ENCODE peak calls at places on chromosome 7, in six cellular contexts. I, O, V, L, Q and B are unnamed samples. For H3K36me3, the result is how much of the 10 kb centered on the place peaks cover.

GRCh38 chr7:121305109-121305508 is 23.7 kb upstream of the WNT16 start:
- DNase-seq in Q (peak), O (no peak), V (no peak), I (no peak), L (no peak), B (no peak)

GRCh38 chr7:107039199-107039900 is 5.2 kb upstream of the PRKAR2B start:
- DNase-seq in L (no peak), O (no peak), Q (no peak), I (no peak), V (no peak), B (no peak)

GRCh38 chr7:29808075-29808786 is 1.9 kb downstream of the WIPF3 start:
- DNase-seq in V (no peak), I (no peak), Q (peak), O (no peak), L (no peak), B (no peak)

GRCh38 chr7:27147211-27148030 is at the start of gene HOXA6:
- DNase-seq in O (peak), L (peak), I (peak), Q (no peak), V (peak), B (no peak)

GRCh38 chr7:30648744-30649540 is 33.3 kb downstream of the CRHR2 start:
- DNase-seq in L (peak), I (peak), O (peak), Q (no peak), V (no peak), B (no peak)

GRCh38 chr7:104971290-104972071 is 42.5 kb upstream of the KMT2E start:
- DNase-seq in L (peak), Q (no peak), V (no peak), I (no peak), O (no peak), B (no peak)

GRCh38 chr7:143181349-143181748 is 1.9 kb upstream of the TAS2R39 start:
- DNase-seq in I (no peak), Q (no peak), V (no peak), O (no peak), L (no peak), B (no peak)

GRCh38 chr7:139871276-139871675 is 42.2 kb downstream of the TBXAS1 start:
- DNase-seq in V (no peak), I (no peak), L (no peak), Q (peak), O (no peak), B (peak)

GRCh38 chr7:127885222-127885772 is 145.9 kb downstream of the LRRC4 start:
- DNase-seq in I (no peak), V (no peak), Q (no peak), O (no peak), L (no peak), B (no peak)

GRCh38 chr7:92691578-92691977 is 101.4 kb upstream of the FAM133B start:
- DNase-seq in Q (peak), O (no peak), I (no peak), V (no peak), L (peak), B (no peak)

GRCh38 chr7:12729112-12729511 is 41.7 kb downstream of the ARL4A start:
- DNase-seq in O (no peak), I (peak), Q (peak), L (peak), V (peak), B (no peak)

GRCh38 chr7:2641406-2642393 is 9.9 kb downstream of the TTYH3 start:
- DNase-seq in Q (peak), V (peak), O (peak), L (peak), I (peak), B (peak)

GRCh38 chr7:1367501-1367900 is 91.8 kb downstream of the MICALL2 start:
- DNase-seq in V (no peak), O (no peak), I (no peak), Q (no peak), L (no peak), B (no peak)

GRCh38 chr7:93551063-93551895 is 23.2 kb downstream of the CALCR start:
- DNase-seq in O (no peak), V (no peak), L (no peak), Q (peak), I (no peak), B (no peak)

GRCh38 chr7:108454674-108455523 is 1.3 kb downstream of the NRCAM start:
- DNase-seq in O (peak), I (no peak), V (peak), Q (peak), L (no peak), B (no peak)

GRCh38 chr7:155198901-155199845 is 98.5 kb upstream of the INSIG1 start:
- DNase-seq in V (no peak), L (no peak), Q (peak), I (no peak), O (no peak), B (no peak)

GRCh38 chr7:106139253-106140251 is 27.4 kb upstream of the SYPL1 start:
- DNase-seq in L (no peak), Q (peak), I (peak), O (no peak), V (no peak), B (no peak)

GRCh38 chr7:2633538-2634264 is 1.9 kb downstream of the TTYH3 start:
- DNase-seq in V (no peak), O (peak), L (no peak), I (peak), Q (peak), B (peak)

GRCh38 chr7:139827042-139827441 is 2.0 kb upstream of the TBXAS1 start:
- DNase-seq in Q (no peak), O (no peak), V (no peak), L (no peak), I (no peak), B (no peak)

GRCh38 chr7:147400221-147400689 is 1190.3 kb upstream of the C7orf33 start:
- DNase-seq in L (no peak), Q (peak), V (no peak), O (no peak), I (no peak), B (no peak)

GRCh38 chr7:156104501-156105336 is 292.5 kb upstream of the SHH start:
- DNase-seq in Q (no peak), L (no peak), V (no peak), O (no peak), I (no peak), B (no peak)

GRCh38 chr7:105664816-105665525 is 83.7 kb upstream of the EFCAB10 start:
- DNase-seq in Q (peak), I (no peak), O (no peak), V (no peak), L (no peak), B (no peak)

GRCh38 chr7:2420216-2420933 is 17.0 kb downstream of the CHST12 start:
- DNase-seq in L (no peak), I (no peak), Q (no peak), V (no peak), O (no peak), B (no peak)

GRCh38 chr7:104106106-104106505 is 101.7 kb downstream of the ORC5 start:
- DNase-seq in O (no peak), I (no peak), Q (no peak), L (no peak), V (no peak), B (no peak)

GRCh38 chr7:112990619-112991018 is 96.0 kb downstream of the GPR85 start:
- DNase-seq in I (no peak), O (no peak), L (no peak), V (no peak), Q (peak), B (no peak)

GRCh38 chr7:65927489-65928448 is 54.2 kb downstream of the GUSB start:
- DNase-seq in I (no peak), V (no peak), L (peak), Q (no peak), O (no peak), B (no peak)

GRCh38 chr7:90595341-90595800 is 750 bp upstream of the CDK14 start:
- DNase-seq in I (no peak), O (no peak), L (peak), Q (no peak), V (no peak), B (no peak)

GRCh38 chr7:71787513-71787912 is 624.6 kb downstream of the CALN1 start:
- DNase-seq in O (no peak), Q (no peak), L (no peak), V (no peak), I (no peak), B (no peak)

GRCh38 chr7:148110097-148110868 is 480.3 kb upstream of the C7orf33 start:
- DNase-seq in Q (no peak), V (peak), L (no peak), O (no peak), I (no peak), B (no peak)

GRCh38 chr7:66258409-66258808 is 53.3 kb downstream of the TPST1 start:
- DNase-seq in I (no peak), V (no peak), Q (peak), L (no peak), O (no peak), B (no peak)

GRCh38 chr7:54880326-54880989 is 121.4 kb upstream of the SEC61G start:
- DNase-seq in L (peak), I (no peak), O (no peak), V (peak), Q (no peak), B (no peak)

GRCh38 chr7:13115157-13115772 is 427.8 kb downstream of the ARL4A start:
- DNase-seq in O (no peak), V (no peak), Q (peak), L (no peak), I (no peak), B (no peak)

GRCh38 chr7:141974831-141975230 is 1.3 kb upstream of the TAS2R38 start:
- DNase-seq in V (peak), Q (no peak), O (no peak), I (no peak), L (peak), B (no peak)

GRCh38 chr7:133268355-133268754 is 15.5 kb downstream of the EXOC4 start:
- DNase-seq in I (no peak), L (no peak), V (no peak), Q (no peak), O (no peak), B (no peak)
- H3K4me3 ChIP-seq in I (no peak), L (no peak), V (no peak), Q (no peak), O (no peak), B (no peak)

DNA sequence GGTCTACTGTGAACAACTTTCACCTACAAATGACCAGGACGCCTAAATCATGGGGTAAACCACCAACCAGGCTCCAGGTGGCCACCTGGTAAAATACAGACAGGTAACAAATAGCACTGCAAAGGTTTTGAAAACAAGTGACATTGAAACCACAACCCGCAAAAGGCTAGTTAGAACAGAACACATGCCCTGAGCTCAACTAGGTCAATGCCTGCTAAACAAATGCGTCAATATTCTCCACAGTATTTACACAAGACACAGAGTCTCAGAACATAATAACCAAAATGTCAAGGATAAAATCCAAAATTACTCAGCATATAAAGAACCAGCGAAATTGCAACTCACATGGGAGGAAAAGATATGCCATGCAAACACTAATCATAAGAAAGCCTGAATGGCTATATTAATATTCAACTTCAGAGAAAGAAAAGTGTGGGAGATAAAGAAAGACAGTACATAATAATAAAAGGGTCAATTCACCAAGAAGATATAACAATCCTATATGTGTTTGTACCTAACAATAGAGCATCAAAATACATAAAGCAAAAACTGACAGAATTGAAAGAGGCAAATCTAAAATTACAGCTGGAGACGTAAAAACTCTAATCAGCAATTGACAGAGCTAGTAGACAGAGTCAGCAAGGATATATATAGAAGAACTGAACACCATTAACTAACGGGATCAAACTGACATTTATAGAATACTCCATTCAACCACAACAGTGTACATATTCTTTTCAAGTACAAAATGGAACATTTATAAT is 47.6 kb downstream of the SMURF1 start:
- DNase-seq in Q (no peak), V (peak), I (no peak), O (no peak), L (no peak), B (no peak)
- TF ChIP-seq CTCF in Q (no peak), V (no peak), I (no peak), O (no peak), L (no peak), B (no peak)

GRCh38 chr7:159118623-159119022 is 26.0 kb downstream of the VIPR2 start:
- DNase-seq in L (no peak), V (no peak), Q (no peak), O (peak), I (no peak), B (no peak)
- H3K36me3 ChIP-seq in L (under half), V (under half), Q (under half), O (under half), I (under half), B (under half)

GRCh38 chr7:81882086-81882485 is 112.2 kb upstream of the HGF start:
- DNase-seq in Q (peak), V (no peak), I (no peak), L (no peak), O (no peak), B (no peak)
- H3K4me3 ChIP-seq in Q (no peak), V (no peak), I (no peak), L (no peak), O (no peak), B (no peak)

GRCh38 chr7:129389829-129390228 is 44.4 kb upstream of the STRIP2 start:
- DNase-seq in O (no peak), I (no peak), V (no peak), Q (no peak), L (no peak), B (no peak)
- TF ChIP-seq CTCF in O (no peak), I (no peak), V (no peak), Q (no peak), L (no peak), B (no peak)

GRCh38 chr7:151679868-151680534 is 160.3 kb upstream of the RHEB start:
- DNase-seq in L (no peak), O (no peak), V (no peak), I (peak), Q (no peak), B (no peak)

GRCh38 chr7:151677581-151678226 is 158.0 kb upstream of the RHEB start:
- DNase-seq in O (no peak), I (no peak), L (no peak), Q (no peak), V (peak), B (no peak)

GRCh38 chr7:151676759-151677158 is 157.1 kb upstream of the RHEB start:
- DNase-seq in V (no peak), L (no peak), Q (no peak), I (no peak), O (no peak), B (no peak)

GRCh38 chr7:151679073-151679708 is 159.5 kb upstream of the RHEB start:
- DNase-seq in I (peak), V (no peak), Q (no peak), L (no peak), O (no peak), B (no peak)

GRCh38 chr7:151678227-151678604 is 158.5 kb upstream of the RHEB start:
- DNase-seq in Q (no peak), I (no peak), O (no peak), V (no peak), L (no peak), B (no peak)
- H3K36me3 ChIP-seq in Q (under half), I (under half), O (under half), V (under half), L (under half), B (under half)

GRCh38 chr7:130256716-130257115 is 9.9 kb upstream of the CPA2 start:
- DNase-seq in L (no peak), I (no peak), Q (no peak), V (no peak), O (no peak), B (no peak)

GRCh38 chr7:130254555-130254954 is 12.1 kb upstream of the CPA2 start:
- DNase-seq in I (no peak), V (peak), Q (no peak), L (no peak), O (no peak), B (no peak)

GRCh38 chr7:130263130-130263529 is 3.5 kb upstream of the CPA2 start:
- DNase-seq in I (no peak), O (no peak), L (no peak), Q (no peak), V (no peak), B (no peak)

GRCh38 chr7:130258494-130259078 is 8.1 kb upstream of the CPA2 start:
- DNase-seq in L (no peak), Q (no peak), I (no peak), O (no peak), V (no peak), B (no peak)
- H3K4me3 ChIP-seq in L (no peak), Q (no peak), I (no peak), O (no peak), V (no peak), B (no peak)

DNA sequence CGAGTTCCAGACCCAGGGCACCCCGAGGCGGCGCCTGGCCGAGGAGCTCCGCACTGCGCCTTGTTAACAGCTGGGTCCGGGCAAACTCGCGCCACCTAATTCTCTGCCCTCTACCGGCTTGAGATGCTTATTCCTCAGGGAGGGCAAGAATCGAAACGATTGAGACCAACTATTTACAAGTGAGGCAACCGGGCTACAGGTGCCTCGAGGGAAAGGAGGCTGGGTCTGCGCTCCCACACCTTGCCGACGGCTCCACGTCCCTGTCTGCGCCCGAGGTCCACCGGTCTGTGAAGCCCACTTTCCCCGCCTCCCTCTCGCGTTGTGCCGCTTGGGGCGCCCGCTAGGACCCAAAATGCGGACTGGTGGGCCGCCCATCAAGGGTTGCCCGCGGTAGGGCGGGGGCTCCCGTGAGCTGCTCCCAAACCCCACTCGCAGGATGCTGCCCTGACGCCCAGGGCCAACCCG is 527 bp downstream of the AKR1B1 start:
- DNase-seq in Q (no peak), V (peak), L (peak), I (peak), O (peak), B (no peak)
- TF ChIP-seq CTCF in Q (peak), V (peak), L (no peak), I (peak), O (peak), B (peak)

GRCh38 chr7:50610521-50611277 is 45.5 kb upstream of the DDC start:
- DNase-seq in L (no peak), Q (peak), O (no peak), I (no peak), V (no peak), B (peak)
- H3K36me3 ChIP-seq in L (under half), Q (under half), O (under half), I (half or more), V (under half), B (under half)

GRCh38 chr7:100011516-100011915 is 3.9 kb upstream of the ZKSCAN1 start:
- DNase-seq in V (no peak), L (no peak), I (no peak), O (no peak), Q (no peak), B (no peak)
- H3K4me3 ChIP-seq in V (no peak), L (no peak), I (no peak), O (no peak), Q (no peak), B (no peak)